ENCODE peak calls at places on chromosome 19, in six cellular contexts. Z, V, M, R, Y and S are unnamed samples.

GRCh38 chr19:18800079-18800478 is 9.0 kb upstream of the COMP start:
- DNase-seq in Z (no peak), Y (no peak), M (no peak), V (no peak), R (no peak), S (no peak)

GRCh38 chr19:3054265-3054971 is 7.9 kb downstream of the TLE5 start:
- DNase-seq in Z (no peak), V (no peak), M (no peak), Y (no peak), R (no peak), S (no peak)

GRCh38 chr19:55149078-55150003 is at the start of gene TNNT1:
- DNase-seq in R (no peak), Y (no peak), Z (no peak), V (no peak), M (no peak), S (peak; percentile 67)

GRCh38 chr19:50204811-50205675 is 1.6 kb downstream of the MYH14 start:
- DNase-seq in Z (peak; percentile 97), R (peak; percentile 25), V (no peak), Y (peak; percentile 23), M (peak; percentile 30), S (peak; percentile 96)

GRCh38 chr19:2477732-2478191 is 1.8 kb downstream of the GADD45B start:
- DNase-seq in R (no peak), M (peak; percentile 42), Z (peak; percentile 74), Y (peak; percentile 40), V (peak; percentile 45), S (no peak)

GRCh38 chr19:3556978-3557460 is 367 bp downstream of the MFSD12 start:
- DNase-seq in V (peak; percentile 57), Y (peak; percentile 66), R (no peak), Z (peak; percentile 58), M (peak; percentile 80), S (peak; percentile 36)

GRCh38 chr19:14156971-14157717 is 20.8 kb upstream of the ASF1B start:
- DNase-seq in Y (no peak), V (no peak), R (no peak), Z (no peak), M (no peak), S (no peak)

GRCh38 chr19:41792513-41793413 is 3.6 kb upstream of the CEACAM3 start:
- DNase-seq in M (peak; percentile 74), Y (peak; percentile 58), R (peak; percentile 25), V (peak; percentile 41), Z (no peak), S (peak; percentile 74)

GRCh38 chr19:24062222-24062621 is 24.8 kb upstream of the ZNF254 start:
- DNase-seq in Z (no peak), Y (no peak), R (no peak), V (no peak), M (peak; percentile 13), S (no peak)

GRCh38 chr19:42831221-42832019 is 48.1 kb downstream of the PSG1 start:
- DNase-seq in V (no peak), R (no peak), M (no peak), Z (no peak), Y (peak; percentile 83), S (no peak)
- TF ChIP-seq CTCF in V (no peak), R (no peak), M (no peak), Z (no peak), Y (peak; percentile 47), S (no peak)

GRCh38 chr19:10864538-10864899 is 6.8 kb upstream of the CARM1 start:
- DNase-seq in Y (peak; percentile 79), R (peak; percentile 92), M (peak; percentile 90), V (peak; percentile 68), Z (peak; percentile 83), S (peak; percentile 91)

GRCh38 chr19:10862561-10863106 is 8.7 kb upstream of the CARM1 start:
- DNase-seq in Z (no peak), R (no peak), M (no peak), Y (no peak), V (no peak), S (no peak)

GRCh38 chr19:10863107-10863700 is 8.1 kb upstream of the CARM1 start:
- DNase-seq in R (no peak), Y (peak; percentile 54), M (no peak), Z (no peak), V (no peak), S (no peak)

GRCh38 chr19:10858204-10858828 is 10.1 kb downstream of the C19orf38 start:
- DNase-seq in Y (no peak), V (no peak), Z (no peak), M (peak; percentile 58), R (peak; percentile 55), S (peak; percentile 64)

GRCh38 chr19:10861118-10861651 is 10.2 kb upstream of the CARM1 start:
- DNase-seq in V (no peak), Z (no peak), R (peak; percentile 44), Y (peak; percentile 51), M (peak; percentile 55), S (peak; percentile 78)
- TF ChIP-seq CTCF in V (no peak), Z (peak; percentile 27), R (peak; percentile 55), Y (peak; percentile 57), M (peak; percentile 52), S (peak; percentile 29)

DNA sequence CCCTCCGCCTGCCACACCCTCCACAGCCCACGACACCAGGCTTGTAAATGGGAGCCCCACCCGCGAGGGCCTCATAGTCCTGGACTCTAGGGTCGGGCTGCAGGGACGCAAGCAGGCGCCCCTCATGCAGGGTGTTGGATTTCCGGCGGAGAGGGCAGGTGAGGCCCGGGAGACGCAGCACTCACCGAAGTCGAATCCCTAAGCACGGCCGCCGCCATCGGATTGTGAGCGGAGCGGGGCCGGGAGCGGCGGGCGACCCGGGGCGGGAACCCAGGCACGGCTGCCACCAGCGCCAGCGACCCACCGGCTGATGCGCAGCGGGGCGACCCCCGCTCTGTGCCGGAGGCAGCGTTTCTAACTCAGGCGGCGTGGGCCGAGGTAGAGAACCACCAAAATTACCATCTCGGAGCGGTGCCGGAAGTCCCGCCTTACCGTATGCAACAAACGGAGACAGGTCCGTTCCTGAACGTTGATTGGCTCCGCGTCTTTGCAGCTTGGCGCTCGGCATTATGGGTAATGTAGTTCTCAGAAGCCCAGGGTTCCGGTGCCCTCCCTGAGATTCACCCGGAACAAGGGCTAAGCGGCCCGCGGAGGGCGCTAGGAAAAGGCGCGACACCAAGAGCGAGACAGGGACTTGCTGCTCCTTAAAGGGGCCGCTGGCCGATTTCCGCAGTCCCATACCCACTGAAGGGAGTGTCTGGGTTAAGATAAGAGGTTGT is at the start of gene ZNF416:
- DNase-seq in Y (peak; percentile 99), Z (peak; percentile 98), R (peak; percentile 90), V (peak; percentile 79), M (peak; percentile 98), S (peak; percentile 97)
- TF ChIP-seq CTCF in Y (peak; percentile 16), Z (no peak), R (no peak), V (no peak), M (no peak), S (no peak)

DNA sequence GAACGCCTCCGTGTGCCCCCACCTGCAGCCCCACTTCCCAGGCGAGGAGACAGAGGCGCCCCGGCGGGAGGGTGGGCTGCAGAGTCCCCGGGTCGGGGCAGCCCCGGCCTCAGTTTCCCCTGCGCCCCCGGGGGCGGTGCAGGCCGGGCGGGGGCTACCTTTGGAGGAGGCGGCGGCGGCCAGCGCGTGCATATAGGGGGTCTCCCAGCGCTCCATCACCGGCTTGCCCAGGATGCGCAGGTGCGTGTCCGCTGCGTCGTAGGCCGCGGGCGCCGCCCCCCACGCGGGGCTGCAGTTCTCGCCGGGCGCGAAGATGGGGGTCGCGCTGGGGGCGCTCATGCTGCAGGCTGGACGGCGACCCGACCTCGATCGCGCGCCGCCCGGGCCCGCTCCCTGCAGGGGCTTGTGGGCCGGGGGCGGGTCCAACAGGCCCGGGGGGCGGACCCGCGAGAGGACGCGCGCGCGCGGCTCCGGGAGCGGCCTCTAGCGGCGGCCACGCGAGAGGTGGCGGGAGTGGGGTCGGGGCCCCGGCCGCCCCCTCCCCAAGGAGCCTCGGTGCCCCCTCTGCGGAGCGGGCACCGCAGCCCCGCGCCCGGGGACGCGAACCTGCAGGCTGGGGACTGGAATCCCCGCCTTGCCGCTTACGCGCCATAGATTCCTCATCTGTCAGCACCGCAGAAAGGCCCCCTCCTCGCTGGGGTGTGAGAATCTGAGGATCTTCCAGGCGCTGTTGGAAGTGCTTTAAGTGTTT is at the start of gene GAMT:
- DNase-seq in Z (peak; percentile 77), R (peak; percentile 45), Y (no peak), V (peak; percentile 62), M (peak; percentile 59), S (peak; percentile 51)
- TF ChIP-seq CTCF in Z (peak; percentile 56), R (peak; percentile 59), Y (no peak), V (no peak), M (peak; percentile 64), S (no peak)

GRCh38 chr19:45872095-45872919 is 8.2 kb downstream of the FOXA3 start:
- DNase-seq in M (no peak), Y (no peak), Z (no peak), R (no peak), V (no peak), S (no peak)
- TF ChIP-seq CTCF in M (no peak), Y (no peak), Z (no peak), R (no peak), V (no peak), S (no peak)

GRCh38 chr19:17441241-17442135 is 7.0 kb downstream of the TMEM221 start:
- DNase-seq in M (peak; percentile 57), V (no peak), Y (peak; percentile 32), R (peak; percentile 31), Z (no peak), S (peak; percentile 41)
- TF ChIP-seq CTCF in M (peak; percentile 71), V (no peak), Y (peak; percentile 50), R (peak; percentile 66), Z (peak; percentile 25), S (no peak)

DNA sequence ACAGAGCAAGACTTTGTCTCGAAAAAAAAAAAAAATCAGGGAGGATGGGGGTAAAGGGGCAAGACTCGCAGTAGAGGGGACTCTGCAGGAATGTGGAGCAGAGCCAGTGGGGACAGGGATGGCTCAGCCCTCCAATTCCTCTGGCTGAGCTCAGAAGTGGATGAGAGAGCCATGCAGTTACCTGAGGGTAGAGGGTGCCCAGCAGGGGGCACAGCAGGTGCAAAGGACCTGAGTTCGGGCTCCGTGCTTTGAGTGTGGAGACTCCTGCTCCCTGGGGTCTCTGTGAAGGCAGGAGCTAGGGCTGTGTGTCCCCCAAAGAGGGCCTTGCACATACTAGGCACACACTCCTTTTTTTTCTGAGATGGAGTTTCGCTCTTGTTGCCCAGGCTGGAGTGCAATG is 7.7 kb downstream of the DOCK6 start:
- DNase-seq in R (no peak), Z (no peak), V (no peak), Y (no peak), M (no peak), S (no peak)
- TF ChIP-seq CTCF in R (no peak), Z (peak; percentile 13), V (no peak), Y (peak; percentile 31), M (no peak), S (no peak)

GRCh38 chr19:37990362-37990761 is 83.4 kb downstream of the SIPA1L3 start:
- DNase-seq in Z (no peak), Y (peak; percentile 94), R (no peak), M (no peak), V (no peak), S (peak; percentile 36)
- TF ChIP-seq CTCF in Z (no peak), Y (peak; percentile 41), R (no peak), M (no peak), V (no peak), S (no peak)